ENCODE peak calls at places on chromosomes 3 and 15, in seven cellular contexts. Y, R, X, I, D, W and V are unnamed samples.

GRCh38 chr3:87145553-87145952 is 81.6 kb upstream of the CHMP2B start:
- DNase-seq in Y (peak), R (peak), X (no peak), I (no peak), D (peak), W (no peak), V (no peak)

GRCh38 chr3:159994182-159994581 is 5.5 kb downstream of the IL12A start:
- DNase-seq in Y (no peak), R (no peak), X (no peak), I (no peak), D (no peak), W (no peak), V (no peak)

GRCh38 chr15:90402230-90402629 is 14.2 kb downstream of the IQGAP1 start:
- DNase-seq in Y (peak), R (peak), X (peak), I (no peak), D (no peak), W (no peak), V (no peak)

GRCh38 chr3:188553569-188553968 is 399.6 kb downstream of the LPP start:
- DNase-seq in Y (no peak), R (no peak), X (no peak), I (peak), D (no peak), W (no peak), V (no peak)

GRCh38 chr3:94159062-94159726 is 96.3 kb downstream of the NSUN3 start:
- DNase-seq in Y (peak), R (peak), X (no peak), I (no peak), D (no peak), W (no peak), V (no peak)

GRCh38 chr3:124032351-124032880 is 40.5 kb upstream of the ROPN1 start:
- DNase-seq in Y (peak), R (peak), X (peak), I (no peak), D (peak), W (peak), V (no peak)

GRCh38 chr3:46811615-46812236 is 51.5 kb downstream of the MYL3 start:
- DNase-seq in Y (no peak), R (no peak), X (no peak), I (no peak), D (no peak), W (no peak), V (no peak)

GRCh38 chr3:113105980-113106379 is 105.4 kb upstream of the BOC start:
- DNase-seq in Y (no peak), R (peak), X (no peak), I (no peak), D (no peak), W (no peak), V (no peak)

GRCh38 chr3:162112719-162113118 is 616.1 kb downstream of the OTOL1 start:
- DNase-seq in Y (peak), R (no peak), X (no peak), I (no peak), D (no peak), W (no peak), V (no peak)

GRCh38 chr3:110579841-110580550 is 491.6 kb upstream of the NECTIN3 start:
- DNase-seq in Y (peak), R (peak), X (no peak), I (no peak), D (no peak), W (no peak), V (no peak)

GRCh38 chr3:48695113-48695753 is 9.5 kb upstream of the NCKIPSD start:
- DNase-seq in Y (peak), R (peak), X (peak), I (no peak), D (peak), W (no peak), V (no peak)

GRCh38 chr3:184075901-184076300 is 21.0 kb upstream of the HTR3E start:
- DNase-seq in Y (no peak), R (no peak), X (no peak), I (no peak), D (no peak), W (no peak), V (no peak)

GRCh38 chr3:31129241-31129640 is 234.8 kb upstream of the GADL1 start:
- DNase-seq in Y (no peak), R (no peak), X (no peak), I (no peak), D (no peak), W (no peak), V (no peak)

GRCh38 chr3:31133541-31133940 is 239.1 kb upstream of the GADL1 start:
- DNase-seq in Y (no peak), R (no peak), X (no peak), I (no peak), D (no peak), W (no peak), V (no peak)

GRCh38 chr3:31135546-31135945 is 241.1 kb upstream of the GADL1 start:
- DNase-seq in Y (no peak), R (no peak), X (no peak), I (no peak), D (no peak), W (no peak), V (no peak)

GRCh38 chr3:31137718-31138465 is 243.4 kb upstream of the GADL1 start:
- DNase-seq in Y (no peak), R (peak), X (no peak), I (no peak), D (no peak), W (no peak), V (no peak)

GRCh38 chr3:31132132-31132769 is 237.8 kb upstream of the GADL1 start:
- DNase-seq in Y (peak), R (peak), X (no peak), I (no peak), D (no peak), W (no peak), V (no peak)
- TF ChIP-seq CTCF in Y (peak), R (peak), X (peak), I (peak), D (peak), W (peak), V (peak)

DNA sequence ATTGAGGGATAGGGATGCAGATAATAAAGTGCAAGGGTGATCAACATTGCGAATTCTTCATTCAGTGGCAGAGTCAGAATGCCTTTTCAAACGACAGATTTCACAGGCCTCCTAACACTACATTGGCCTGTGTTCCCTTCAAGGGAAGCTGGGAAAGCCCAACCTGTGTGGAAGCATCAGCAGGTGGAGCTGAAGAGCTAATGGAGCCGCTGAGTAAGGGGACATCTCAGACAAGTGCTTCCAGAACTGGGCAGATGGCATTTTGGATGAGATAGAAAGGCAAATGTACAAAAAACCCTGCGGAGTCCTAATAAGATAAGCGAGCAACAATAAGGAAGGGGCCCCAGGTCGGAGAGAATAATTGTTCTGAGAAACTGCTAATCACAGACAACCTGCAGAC is 8.5 kb upstream of the SLC24A5 start:
- DNase-seq in Y (peak), R (peak), X (no peak), I (no peak), D (no peak), W (no peak), V (no peak)
- TF ChIP-seq CTCF in Y (peak), R (peak), X (no peak), I (no peak), D (peak), W (peak), V (peak)

DNA sequence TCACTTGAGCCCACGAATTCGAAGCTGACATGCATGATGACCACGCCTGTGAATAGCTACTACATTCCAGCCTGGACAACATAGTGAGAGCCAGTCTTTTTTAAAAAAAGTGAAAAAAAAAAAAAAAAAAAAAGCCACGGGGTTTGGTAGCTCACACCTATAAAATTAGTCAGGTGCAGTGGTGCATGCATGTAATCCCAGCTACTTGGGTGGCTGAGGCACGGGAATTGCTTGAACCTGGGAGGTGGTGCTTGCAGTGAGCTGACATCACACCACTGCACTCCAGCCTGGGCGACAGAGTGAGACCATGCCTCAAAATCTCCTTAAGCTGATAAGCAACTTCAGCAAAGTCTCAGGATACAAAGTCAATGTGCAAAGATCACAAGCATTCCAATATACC is 44.4 kb downstream of the CSNK1G1 start:
- DNase-seq in Y (no peak), R (no peak), X (no peak), I (no peak), D (no peak), W (no peak), V (no peak)
- TF ChIP-seq CTCF in Y (no peak), R (no peak), X (no peak), I (no peak), D (no peak), W (no peak), V (no peak)

GRCh38 chr3:14369675-14370669 is 32.4 kb upstream of the SLC6A6 start:
- DNase-seq in Y (no peak), R (no peak), X (no peak), I (no peak), D (peak), W (no peak), V (no peak)
- TF ChIP-seq CTCF in Y (no peak), R (no peak), X (no peak), I (no peak), D (peak), W (no peak), V (no peak)

DNA sequence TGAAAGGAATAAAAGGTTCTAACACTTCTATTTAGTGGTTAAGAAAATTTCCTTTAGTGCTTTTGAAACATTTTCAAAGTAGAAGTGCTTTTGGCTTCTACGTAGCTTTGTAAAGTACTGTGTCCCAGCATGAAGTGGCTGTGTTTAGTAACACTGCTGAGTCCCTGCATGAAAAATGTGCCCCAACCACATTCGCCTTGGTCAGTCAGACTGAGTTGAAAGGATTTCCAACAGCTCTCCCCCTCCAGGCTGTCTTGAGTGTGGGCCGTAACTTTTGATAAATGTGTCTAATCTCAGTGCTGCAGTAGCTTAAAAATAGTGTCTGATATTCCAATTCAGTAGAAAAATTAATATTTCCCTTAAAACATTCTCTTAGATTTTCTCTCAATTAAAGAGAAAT is 115.0 kb downstream of the NR1D2 start:
- DNase-seq in Y (peak), R (peak), X (no peak), I (no peak), D (no peak), W (no peak), V (no peak)
- TF ChIP-seq CTCF in Y (no peak), R (no peak), X (no peak), I (no peak), D (no peak), W (no peak), V (no peak)

GRCh38 chr3:154122096-154122911 is 1.1 kb downstream of the ARHGEF26 start:
- DNase-seq in Y (no peak), R (no peak), X (peak), I (no peak), D (no peak), W (peak), V (no peak)
- TF ChIP-seq CTCF in Y (no peak), R (no peak), X (no peak), I (no peak), D (no peak), W (no peak), V (no peak)

GRCh38 chr15:44535092-44535491 is 1.9 kb upstream of the EIF3J start:
- DNase-seq in Y (no peak), R (no peak), X (no peak), I (no peak), D (no peak), W (no peak), V (no peak)

GRCh38 chr15:44535509-44536297 is 1.2 kb upstream of the EIF3J start:
- DNase-seq in Y (no peak), R (no peak), X (peak), I (no peak), D (peak), W (no peak), V (peak)

GRCh38 chr15:44529864-44530604 is 6.9 kb upstream of the EIF3J start:
- DNase-seq in Y (no peak), R (no peak), X (no peak), I (no peak), D (no peak), W (no peak), V (no peak)

GRCh38 chr15:44530653-44531052 is 6.3 kb upstream of the EIF3J start:
- DNase-seq in Y (no peak), R (no peak), X (no peak), I (no peak), D (no peak), W (no peak), V (no peak)

DNA sequence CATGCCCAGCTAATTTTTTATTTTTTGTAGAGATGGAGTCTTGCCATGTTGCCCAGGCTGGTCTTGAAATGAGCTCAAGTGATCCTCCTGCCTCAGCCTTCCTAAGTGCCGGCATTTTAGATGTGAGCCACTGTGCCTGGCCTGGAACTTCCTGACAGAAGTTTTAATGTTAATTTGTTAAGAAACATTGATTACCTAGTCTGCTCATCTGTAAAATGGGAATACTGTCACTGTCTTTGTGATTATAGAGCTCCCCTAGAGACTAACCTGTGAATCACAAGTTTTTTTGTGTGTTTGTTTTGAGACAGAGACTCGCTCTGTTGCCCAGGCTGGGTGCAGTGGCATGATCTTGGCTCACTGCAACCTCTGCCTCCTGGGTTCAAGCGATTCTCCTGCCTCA is 4.3 kb upstream of the EIF3J start:
- DNase-seq in Y (no peak), R (no peak), X (no peak), I (no peak), D (no peak), W (no peak), V (no peak)
- TF ChIP-seq CTCF in Y (peak), R (no peak), X (no peak), I (no peak), D (no peak), W (peak), V (no peak)

GRCh38 chr3:177563381-177563780 is 366.1 kb upstream of the TBL1XR1 start:
- DNase-seq in Y (peak), R (peak), X (no peak), I (no peak), D (no peak), W (no peak), V (no peak)
- TF ChIP-seq CTCF in Y (no peak), R (no peak), X (no peak), I (no peak), D (no peak), W (no peak), V (no peak)

DNA sequence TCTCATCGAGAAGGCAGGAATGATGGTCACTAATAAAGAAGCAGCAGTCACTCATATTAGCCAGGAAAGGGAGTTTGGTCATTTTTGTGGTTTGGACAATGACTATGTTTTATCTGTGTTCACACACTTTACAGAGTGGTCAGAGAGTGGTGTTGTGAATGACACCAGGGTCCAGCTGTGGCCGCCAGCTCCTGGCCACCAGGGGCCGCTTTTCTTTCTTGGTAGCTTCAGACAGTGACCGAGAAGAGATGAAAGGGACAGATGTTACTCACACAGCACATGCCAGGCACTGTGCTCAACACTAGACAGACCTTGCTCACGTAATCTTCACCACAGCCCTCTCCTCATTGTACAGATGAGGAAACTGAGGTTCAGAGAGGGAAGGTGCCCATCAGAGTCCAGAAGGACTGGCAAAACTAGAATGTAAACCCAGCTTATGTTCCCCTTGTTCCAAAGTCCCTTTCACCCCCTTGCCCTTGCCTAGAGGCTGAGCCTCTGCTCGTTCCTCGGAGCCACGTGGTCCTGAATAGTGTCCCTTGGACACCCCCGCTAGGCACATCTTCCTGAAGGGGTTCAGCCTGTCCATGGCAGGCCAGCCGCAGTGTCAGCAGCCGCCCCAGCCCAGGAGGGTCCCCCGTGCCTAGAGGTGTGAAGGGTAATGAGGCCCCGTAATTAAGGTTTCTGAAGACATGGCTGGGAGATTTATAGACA is 55.6 kb downstream of the CYP11A1 start:
- DNase-seq in Y (peak), R (no peak), X (no peak), I (no peak), D (no peak), W (peak), V (no peak)
- TF ChIP-seq CTCF in Y (peak), R (peak), X (no peak), I (no peak), D (no peak), W (peak), V (peak)